ENCODE peak calls at places on chromosomes 16 and 17, in eight cellular contexts. J is MM.1S, A is thoracic aorta, Y is OCI-LY7, E is PC-3, B is gastrocnemius medialis, U is GM23248, C is uterus. H is an unnamed sample.
A peak's percentile ranks its signal among the peaks of the same experiment; 100 is the strongest.

GRCh38 chr17:62678214-62678919 is 50.9 kb downstream of the MRC2 start:
- DNase-seq in J (no peak), B (no peak), U (no peak), C (no peak), Y (no peak), A (no peak), E (no peak), H (no peak)

GRCh38 chr17:49342575-49342936 is 19.5 kb downstream of the ZNF652 start:
- DNase-seq in U (peak; percentile 12), Y (no peak), A (no peak), B (no peak), C (no peak), E (no peak), J (no peak), H (no peak)

GRCh38 chr17:58415371-58416055 is 1.8 kb downstream of the RNF43 start:
- DNase-seq in B (no peak), C (no peak), U (no peak), A (no peak), E (peak; percentile 38), Y (no peak), J (no peak), H (no peak)

GRCh38 chr17:40307691-40308289 is 1.2 kb upstream of the RARA start:
- DNase-seq in C (no peak), B (no peak), E (no peak), Y (no peak), J (no peak), A (no peak), U (peak; percentile 50), H (peak; percentile 61)

GRCh38 chr17:2853111-2853721 is 57.0 kb downstream of the RAP1GAP2 start:
- DNase-seq in J (no peak), E (peak; percentile 45), B (no peak), C (peak; percentile 51), Y (peak; percentile 35), U (peak; percentile 76), A (peak; percentile 25), H (peak; percentile 62)

GRCh38 chr17:70060415-70060814 is 14.6 kb upstream of the KCNJ16 start:
- DNase-seq in Y (no peak), J (no peak), E (no peak), A (no peak), B (no peak), U (no peak), C (no peak), H (peak; percentile 47)

GRCh38 chr16:23903001-23903414 is 67.2 kb downstream of the PRKCB start:
- DNase-seq in B (no peak), U (peak; percentile 9), E (peak; percentile 3), Y (no peak), J (no peak), A (no peak), C (no peak), H (no peak)

GRCh38 chr16:89721644-89722391 is 481 bp downstream of the ZNF276 start:
- DNase-seq in B (no peak), U (peak; percentile 77), Y (peak; percentile 78), J (peak; percentile 81), C (peak; percentile 34), A (no peak), E (peak; percentile 44), H (peak; percentile 79)

GRCh38 chr16:28187595-28188004 is 24.2 kb downstream of the XPO6 start:
- DNase-seq in Y (peak; percentile 21), A (no peak), E (no peak), U (no peak), B (no peak), J (peak; percentile 70), C (no peak), H (no peak)

GRCh38 chr17:8611671-8612298 is 18.7 kb downstream of the MYH10 start:
- DNase-seq in J (peak; percentile 47), C (no peak), A (no peak), U (peak; percentile 57), E (no peak), Y (no peak), B (no peak), H (peak; percentile 42)

GRCh38 chr17:32515677-32516383 is 29.0 kb downstream of the CDK5R1 start:
- DNase-seq in U (no peak), C (no peak), B (no peak), E (no peak), J (no peak), A (no peak), Y (no peak), H (peak; percentile 22)

DNA sequence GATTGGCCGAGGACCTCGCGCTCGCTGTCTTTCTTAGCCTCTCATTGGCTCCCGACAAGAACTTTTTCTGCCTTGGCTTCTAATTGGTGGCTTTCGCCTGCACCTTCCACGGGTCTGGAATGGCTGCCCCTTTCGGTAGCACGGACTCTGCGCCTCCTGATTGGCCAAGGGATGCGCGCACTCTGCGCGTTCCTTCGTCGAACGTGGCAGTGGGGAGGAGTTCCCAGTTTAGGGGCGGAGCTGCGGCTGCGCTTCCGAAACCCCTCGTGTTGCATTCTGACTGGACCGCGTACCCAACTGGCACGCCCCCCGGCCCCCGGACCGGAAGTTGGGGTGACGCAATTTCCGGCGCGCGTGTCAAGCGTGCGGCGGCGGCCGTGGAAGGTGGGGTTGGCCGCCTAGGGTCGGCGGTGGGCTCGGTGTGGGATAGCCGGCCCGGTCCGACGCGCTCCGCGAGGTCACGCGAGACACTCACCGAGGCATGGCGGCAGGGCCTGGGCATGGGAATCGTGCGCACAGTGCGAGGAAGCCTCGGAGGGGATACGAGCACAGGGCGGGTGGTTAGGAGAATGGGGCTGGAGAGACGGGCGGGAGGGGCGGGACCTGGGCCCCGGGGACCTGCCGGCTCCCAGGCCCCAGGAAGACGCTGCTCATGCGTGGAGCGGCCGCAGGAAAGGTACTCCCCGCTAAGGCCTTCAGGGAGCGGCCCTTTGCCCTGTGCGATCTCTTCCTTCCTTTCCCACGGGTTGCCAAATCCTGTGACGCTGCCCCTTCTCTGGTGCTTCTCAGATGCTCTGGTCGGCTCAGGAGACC is 627 bp upstream of the P4HB start:
- DNase-seq in U (peak; percentile 100), E (peak; percentile 100), A (peak; percentile 94), B (peak; percentile 100), C (peak; percentile 99), Y (peak; percentile 100), J (peak; percentile 100), H (peak; percentile 100)
- H3K4me1 ChIP-seq in U (peaks cover 36% of the 10 kb centered on the region), E (peaks cover 37% of the 10 kb centered on the region), A (peaks cover 34% of the 10 kb centered on the region), B (peaks cover 53% of the 10 kb centered on the region), C (peaks cover 12% of the 10 kb centered on the region), Y (peaks cover 44% of the 10 kb centered on the region), J (peaks cover 14% of the 10 kb centered on the region), H (peaks cover 50% of the 10 kb centered on the region)

GRCh38 chr16:68368602-68368944 is 57.8 kb downstream of the PRMT7 start:
- DNase-seq in Y (peak; percentile 23), J (peak; percentile 70), E (no peak), C (no peak), A (no peak), B (no peak), U (no peak), H (no peak)

GRCh38 chr16:68367034-68367433 is 56.2 kb downstream of the PRMT7 start:
- DNase-seq in E (peak; percentile 35), Y (peak; percentile 62), A (no peak), U (peak; percentile 61), J (no peak), C (no peak), B (no peak), H (peak; percentile 53)

GRCh38 chr16:68366062-68366461 is 55.2 kb downstream of the PRMT7 start:
- DNase-seq in J (no peak), E (no peak), Y (no peak), A (no peak), U (no peak), B (no peak), C (no peak), H (no peak)

GRCh38 chr16:68367891-68368601 is 57.2 kb downstream of the PRMT7 start:
- DNase-seq in C (no peak), J (peak; percentile 67), Y (peak; percentile 31), E (no peak), A (no peak), U (no peak), B (no peak), H (no peak)

GRCh38 chr16:68367440-68367839 is 56.6 kb downstream of the PRMT7 start:
- DNase-seq in Y (no peak), B (no peak), E (no peak), U (no peak), J (no peak), C (no peak), A (no peak), H (no peak)
- H3K4me1 ChIP-seq in Y (peaks cover 25% of the 10 kb centered on the region), B (peaks cover 7% of the 10 kb centered on the region), E (no peaks in the 10 kb centered on the region), U (no peaks in the 10 kb centered on the region), J (peaks cover 37% of the 10 kb centered on the region), C (no peaks in the 10 kb centered on the region), A (no peaks in the 10 kb centered on the region), H (peaks cover 13% of the 10 kb centered on the region)

GRCh38 chr17:60506312-60506711 is 19.7 kb downstream of the APPBP2 start:
- DNase-seq in Y (no peak), A (no peak), C (no peak), U (peak; percentile 83), J (peak; percentile 31), E (peak; percentile 90), B (no peak), H (peak; percentile 55)

GRCh38 chr17:60508384-60508980 is 17.6 kb downstream of the APPBP2 start:
- DNase-seq in J (peak; percentile 79), B (no peak), C (no peak), E (no peak), Y (no peak), A (no peak), U (no peak), H (no peak)

GRCh38 chr17:60513014-60513413 is 13.0 kb downstream of the APPBP2 start:
- DNase-seq in U (no peak), J (no peak), C (no peak), B (no peak), E (no peak), Y (no peak), A (no peak), H (no peak)

GRCh38 chr17:60510723-60511122 is 15.3 kb downstream of the APPBP2 start:
- DNase-seq in J (no peak), Y (no peak), B (no peak), U (no peak), A (no peak), E (no peak), C (no peak), H (no peak)

GRCh38 chr17:60510031-60510430 is 16.0 kb downstream of the APPBP2 start:
- DNase-seq in B (no peak), A (no peak), Y (no peak), U (no peak), J (no peak), E (no peak), C (no peak), H (no peak)
- H3K4me1 ChIP-seq in B (peaks cover 38% of the 10 kb centered on the region), A (peaks cover 35% of the 10 kb centered on the region), Y (no peaks in the 10 kb centered on the region), U (peaks cover 23% of the 10 kb centered on the region), J (peaks cover 37% of the 10 kb centered on the region), E (peaks cover 16% of the 10 kb centered on the region), C (no peaks in the 10 kb centered on the region), H (peaks cover 17% of the 10 kb centered on the region)

GRCh38 chr17:42340691-42341127 is 47.5 kb downstream of the STAT3 start:
- DNase-seq in B (no peak), U (peak; percentile 20), E (no peak), J (peak; percentile 11), Y (no peak), A (no peak), C (no peak), H (no peak)

GRCh38 chr17:42339221-42339620 is 49.0 kb downstream of the STAT3 start:
- DNase-seq in U (no peak), E (no peak), A (no peak), B (no peak), Y (no peak), C (no peak), J (no peak), H (no peak)

GRCh38 chr17:42345396-42346078 is 42.7 kb downstream of the STAT3 start:
- DNase-seq in A (no peak), Y (no peak), C (no peak), U (no peak), B (no peak), J (no peak), E (no peak), H (no peak)

GRCh38 chr17:42342242-42343008 is 45.8 kb downstream of the STAT3 start:
- DNase-seq in J (no peak), C (no peak), E (no peak), A (no peak), U (peak; percentile 50), B (no peak), Y (no peak), H (peak; percentile 59)

GRCh38 chr17:42341568-42341967 is 46.7 kb downstream of the STAT3 start:
- DNase-seq in U (no peak), E (no peak), C (no peak), A (no peak), B (no peak), J (no peak), Y (no peak), H (no peak)
- H3K4me1 ChIP-seq in U (peaks cover 16% of the 10 kb centered on the region), E (no peaks in the 10 kb centered on the region), C (no peaks in the 10 kb centered on the region), A (peaks cover 4% of the 10 kb centered on the region), B (no peaks in the 10 kb centered on the region), J (peaks cover 15% of the 10 kb centered on the region), Y (no peaks in the 10 kb centered on the region), H (peaks cover 19% of the 10 kb centered on the region)